ENCODE peak calls at places on chromosomes 16 and 17, in seven cellular contexts. A, I, U, N, Y, X and F are unnamed samples.

GRCh38 chr17:14304876-14305636 is 4.2 kb downstream of the HS3ST3B1 start:
- DNase-seq in A (no peak), I (no peak), U (no peak), N (no peak), Y (no peak), X (no peak), F (no peak)

GRCh38 chr16:78147846-78148535 is 48.5 kb downstream of the WWOX start:
- DNase-seq in A (no peak), I (no peak), U (no peak), N (no peak), Y (no peak), X (no peak), F (no peak)

GRCh38 chr17:4725646-4726300 is 5.5 kb upstream of the MED11 start:
- DNase-seq in A (no peak), I (no peak), U (no peak), N (no peak), Y (no peak), X (no peak), F (no peak)

GRCh38 chr17:17416007-17416399 is 60.8 kb upstream of the MED9 start:
- DNase-seq in A (no peak), I (no peak), U (no peak), N (peak), Y (no peak), X (peak), F (peak)

GRCh38 chr16:59543641-59544040 is 809.5 kb upstream of the GOT2 start:
- DNase-seq in A (no peak), I (no peak), U (no peak), N (no peak), Y (no peak), X (peak), F (no peak)

GRCh38 chr17:63998050-63998720 is at the start of gene PRR29:
- DNase-seq in A (no peak), I (peak), U (peak), N (peak), Y (no peak), X (peak), F (peak)

GRCh38 chr16:81778861-81779539 is at the start of gene PLCG2:
- DNase-seq in A (peak), I (peak), U (peak), N (peak), Y (no peak), X (no peak), F (peak)

GRCh38 chr17:46121165-46121764 is 72.0 kb downstream of the KANSL1 start:
- DNase-seq in A (no peak), I (no peak), U (no peak), N (no peak), Y (no peak), X (no peak), F (no peak)

GRCh38 chr16:2205104-2205966 is at the start of gene MLST8:
- DNase-seq in A (peak), I (peak), U (peak), N (peak), Y (peak), X (peak), F (peak)

GRCh38 chr17:15381707-15382106 is 40.3 kb upstream of the TEKT3 start:
- DNase-seq in A (no peak), I (no peak), U (no peak), N (no peak), Y (no peak), X (peak), F (no peak)

GRCh38 chr16:17501321-17501720 is 30.6 kb upstream of the XYLT1 start:
- DNase-seq in A (no peak), I (no peak), U (no peak), N (no peak), Y (no peak), X (no peak), F (no peak)

GRCh38 chr17:49209061-49209571 is 1.3 kb downstream of the GNGT2 start:
- DNase-seq in A (no peak), I (no peak), U (no peak), N (no peak), Y (no peak), X (no peak), F (no peak)

DNA sequence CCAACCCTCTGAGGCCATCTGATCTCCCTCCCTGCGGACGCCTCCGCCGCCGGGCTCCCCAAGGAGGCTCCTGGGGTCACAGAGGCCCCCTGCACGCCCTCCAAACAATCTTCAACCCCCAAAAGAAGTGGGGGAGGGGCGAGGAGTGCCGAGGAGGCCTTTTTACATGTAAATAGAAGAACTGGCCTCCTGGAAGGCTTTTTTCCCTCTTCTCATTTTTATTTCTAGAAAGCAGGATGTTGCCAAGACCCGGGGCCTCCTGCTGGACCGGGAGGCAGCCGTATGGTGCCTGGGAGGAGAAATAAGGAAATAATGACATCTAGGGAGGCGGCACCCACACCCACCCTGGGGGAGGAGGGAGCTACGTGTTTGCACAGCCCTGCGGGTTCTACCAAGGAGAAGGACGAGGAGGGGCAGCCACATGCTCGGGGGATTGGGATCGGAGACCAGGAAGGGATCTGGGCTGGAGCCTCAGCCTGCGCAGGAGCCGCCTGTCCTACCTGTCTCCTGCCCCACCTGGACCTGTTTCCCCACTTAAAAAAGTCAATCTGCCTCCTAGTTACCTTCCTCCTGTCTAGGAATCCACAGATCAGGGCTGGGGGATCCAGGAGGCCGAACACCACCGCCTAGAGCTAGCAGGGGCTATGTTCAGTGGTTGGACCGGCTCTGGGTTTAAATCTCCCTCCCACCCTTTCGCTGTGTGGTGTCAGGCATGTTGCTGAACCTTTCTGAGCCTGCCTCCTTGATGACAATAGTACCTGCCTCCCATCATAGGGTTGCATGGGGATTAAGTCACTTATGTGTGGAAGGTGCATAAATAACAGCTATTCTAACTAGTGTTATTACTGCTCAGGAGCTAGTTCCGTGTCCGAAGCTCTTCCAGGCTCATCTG is 175.7 kb upstream of the GSE1 start:
- DNase-seq in A (no peak), I (no peak), U (peak), N (no peak), Y (no peak), X (no peak), F (no peak)
- TF ChIP-seq POLR2A in A (no peak), I (no peak), U (no peak), N (no peak), Y (no peak), X (no peak), F (no peak)

DNA sequence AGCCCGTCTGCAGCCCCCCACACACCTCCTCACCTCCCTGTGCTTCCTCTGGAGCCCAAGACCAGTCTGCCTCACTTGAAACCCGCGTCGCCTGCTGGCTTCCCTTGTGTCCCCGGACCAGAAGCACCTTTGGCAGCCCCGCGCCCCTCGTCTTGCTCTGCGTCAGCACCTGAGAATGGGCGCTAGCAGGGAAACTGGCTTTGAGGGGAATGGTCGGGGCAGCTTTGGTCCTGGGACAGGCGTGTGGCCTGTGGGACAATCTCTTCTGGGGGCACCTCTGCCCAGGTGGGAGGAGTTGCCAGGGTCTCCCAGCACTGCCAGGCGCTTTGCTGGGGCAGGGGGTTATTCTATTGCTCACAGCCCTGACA is 3.6 kb upstream of the MAFG start:
- DNase-seq in A (no peak), I (no peak), U (no peak), N (no peak), Y (no peak), X (no peak), F (no peak)
- TF ChIP-seq POLR2A in A (no peak), I (no peak), U (no peak), N (no peak), Y (no peak), X (no peak), F (no peak)

GRCh38 chr17:76356803-76357456 is 3.2 kb upstream of the PRPSAP1 start:
- DNase-seq in A (no peak), I (no peak), U (no peak), N (no peak), Y (no peak), X (no peak), F (no peak)
- TF ChIP-seq POLR2A in A (no peak), I (no peak), U (no peak), N (no peak), Y (no peak), X (no peak), F (no peak)

GRCh38 chr17:8155341-8156173 is 3.4 kb upstream of the PER1 start:
- DNase-seq in A (peak), I (no peak), U (peak), N (no peak), Y (peak), X (no peak), F (peak)
- TF ChIP-seq POLR2A in A (no peak), I (no peak), U (no peak), N (no peak), Y (no peak), X (no peak), F (peak)

DNA sequence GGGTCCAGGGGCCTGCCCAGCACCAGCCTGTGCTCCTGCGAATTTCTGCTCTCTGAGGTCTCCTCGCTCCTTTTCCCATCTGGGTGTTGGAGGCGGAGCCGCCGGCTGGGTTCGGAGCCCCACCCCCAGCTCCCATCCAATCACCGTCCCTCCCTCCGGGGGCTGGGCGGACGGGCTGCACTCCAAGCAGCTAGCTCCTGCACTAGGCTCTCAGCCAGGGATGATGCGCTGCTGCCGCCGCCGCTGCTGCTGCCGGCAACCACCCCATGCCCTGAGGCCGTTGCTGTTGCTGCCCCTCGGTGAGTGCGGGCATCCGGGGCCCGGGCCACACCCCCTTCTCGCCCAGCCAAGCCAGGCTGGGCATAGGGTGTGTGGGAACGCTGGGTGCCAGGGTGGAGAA is at the start of gene NRN1L:
- DNase-seq in A (peak), I (peak), U (peak), N (no peak), Y (peak), X (peak), F (peak)
- TF ChIP-seq POLR2A in A (no peak), I (no peak), U (no peak), N (no peak), Y (peak), X (no peak), F (no peak)